ENCODE peak calls at places on chromosomes 7 and 10, in six cellular contexts. One of them, this sample, is unnamed.

GRCh38 chr10:110279062-110279986 is 25.4 kb downstream of the SMNDC1 start:
- DNase-seq in NCI-H1105: peak
- DNase-seq in activated CD4-positive, alpha-beta T cell treated with anti-CD3 and anti-CD28 coated beads, Interleukin-2, amount 10 ng/mL, durations not matched to agents 7 days and 5 days: peak
- DNase-seq in ELR: peak
- DNase-seq in NCI-H748 treated with DMSO at 0.1 percent for 48 hours: peak
- DNase-seq in right lobe of liver: peak
- DNase-seq in this sample: peak

GRCh38 chr7:93461350-93461749 is 113.2 kb downstream of the CALCR start:
- DNase-seq in NCI-H1105: peak
- DNase-seq in activated CD4-positive, alpha-beta T cell treated with anti-CD3 and anti-CD28 coated beads, Interleukin-2, amount 10 ng/mL, durations not matched to agents 7 days and 5 days: no peak
- DNase-seq in ELR: no peak
- DNase-seq in NCI-H748 treated with DMSO at 0.1 percent for 48 hours: peak
- DNase-seq in right lobe of liver: no peak
- DNase-seq in this sample: no peak

GRCh38 chr7:34544621-34545020 is 113.4 kb upstream of the NPSR1 start:
- DNase-seq in NCI-H1105: no peak
- DNase-seq in activated CD4-positive, alpha-beta T cell treated with anti-CD3 and anti-CD28 coated beads, Interleukin-2, amount 10 ng/mL, durations not matched to agents 7 days and 5 days: no peak
- DNase-seq in ELR: no peak
- DNase-seq in NCI-H748 treated with DMSO at 0.1 percent for 48 hours: no peak
- DNase-seq in right lobe of liver: no peak
- DNase-seq in this sample: no peak

GRCh38 chr10:43962346-43963191 is 313.9 kb upstream of the ZNF32 start:
- DNase-seq in NCI-H1105: no peak
- DNase-seq in activated CD4-positive, alpha-beta T cell treated with anti-CD3 and anti-CD28 coated beads, Interleukin-2, amount 10 ng/mL, durations not matched to agents 7 days and 5 days: no peak
- DNase-seq in ELR: peak
- DNase-seq in NCI-H748 treated with DMSO at 0.1 percent for 48 hours: no peak
- DNase-seq in right lobe of liver: no peak
- DNase-seq in this sample: no peak

GRCh38 chr10:132521466-132522102 is 16.0 kb upstream of the INPP5A start:
- DNase-seq in NCI-H1105: no peak
- DNase-seq in activated CD4-positive, alpha-beta T cell treated with anti-CD3 and anti-CD28 coated beads, Interleukin-2, amount 10 ng/mL, durations not matched to agents 7 days and 5 days: no peak
- DNase-seq in ELR: no peak
- DNase-seq in NCI-H748 treated with DMSO at 0.1 percent for 48 hours: no peak
- DNase-seq in right lobe of liver: peak
- DNase-seq in this sample: no peak

GRCh38 chr10:7896297-7896696 is 78.0 kb downstream of the TAF3 start:
- DNase-seq in NCI-H1105: no peak
- DNase-seq in activated CD4-positive, alpha-beta T cell treated with anti-CD3 and anti-CD28 coated beads, Interleukin-2, amount 10 ng/mL, durations not matched to agents 7 days and 5 days: no peak
- DNase-seq in ELR: no peak
- DNase-seq in NCI-H748 treated with DMSO at 0.1 percent for 48 hours: no peak
- DNase-seq in right lobe of liver: no peak
- DNase-seq in this sample: no peak

GRCh38 chr7:30681262-30682130 is 760 bp downstream of the CRHR2 start:
- DNase-seq in NCI-H1105: no peak
- DNase-seq in activated CD4-positive, alpha-beta T cell treated with anti-CD3 and anti-CD28 coated beads, Interleukin-2, amount 10 ng/mL, durations not matched to agents 7 days and 5 days: no peak
- DNase-seq in ELR: no peak
- DNase-seq in NCI-H748 treated with DMSO at 0.1 percent for 48 hours: no peak
- DNase-seq in right lobe of liver: no peak
- DNase-seq in this sample: no peak

GRCh38 chr10:79220296-79220695 is 127.0 kb upstream of the PPIF start:
- DNase-seq in NCI-H1105: no peak
- DNase-seq in activated CD4-positive, alpha-beta T cell treated with anti-CD3 and anti-CD28 coated beads, Interleukin-2, amount 10 ng/mL, durations not matched to agents 7 days and 5 days: no peak
- DNase-seq in ELR: no peak
- DNase-seq in NCI-H748 treated with DMSO at 0.1 percent for 48 hours: no peak
- DNase-seq in right lobe of liver: no peak
- DNase-seq in this sample: no peak

GRCh38 chr7:81616951-81617350 is 152.9 kb downstream of the HGF start:
- DNase-seq in NCI-H1105: no peak
- DNase-seq in activated CD4-positive, alpha-beta T cell treated with anti-CD3 and anti-CD28 coated beads, Interleukin-2, amount 10 ng/mL, durations not matched to agents 7 days and 5 days: no peak
- DNase-seq in ELR: peak
- DNase-seq in NCI-H748 treated with DMSO at 0.1 percent for 48 hours: no peak
- DNase-seq in right lobe of liver: no peak
- DNase-seq in this sample: no peak

GRCh38 chr7:155233703-155234492 is 63.8 kb upstream of the INSIG1 start:
- DNase-seq in NCI-H1105: no peak
- DNase-seq in activated CD4-positive, alpha-beta T cell treated with anti-CD3 and anti-CD28 coated beads, Interleukin-2, amount 10 ng/mL, durations not matched to agents 7 days and 5 days: no peak
- DNase-seq in ELR: peak
- DNase-seq in NCI-H748 treated with DMSO at 0.1 percent for 48 hours: no peak
- DNase-seq in right lobe of liver: no peak
- DNase-seq in this sample: no peak

GRCh38 chr10:100311307-100311706 is 18.7 kb downstream of the PKD2L1 start:
- DNase-seq in NCI-H1105: no peak
- DNase-seq in activated CD4-positive, alpha-beta T cell treated with anti-CD3 and anti-CD28 coated beads, Interleukin-2, amount 10 ng/mL, durations not matched to agents 7 days and 5 days: no peak
- DNase-seq in ELR: no peak
- DNase-seq in NCI-H748 treated with DMSO at 0.1 percent for 48 hours: no peak
- DNase-seq in right lobe of liver: no peak
- DNase-seq in this sample: no peak

This sample was measured in CD4-positive, alpha-beta memory T cell.